ENCODE peak calls at places on chromosomes 16 and 17, in eight cellular contexts. T is transverse colon, K is endodermal cell, A is astrocyte of the spinal cord, Z is AG04449, W is upper lobe of right lung, V is mucosa of descending colon, Q is body of pancreas. L is an unnamed sample.

GRCh38 chr17:21302711-21303425 is 18.4 kb downstream of the MAP2K3 start:
- DNase-seq in T (no peak), K (no peak), A (no peak), Z (no peak), W (no peak), V (no peak), Q (peak; percentile 8), L (no peak)

GRCh38 chr17:38455288-38455915 is 27.1 kb downstream of the ARHGAP23 start:
- DNase-seq in T (no peak), K (peak; percentile 81), A (no peak), Z (no peak), W (no peak), V (no peak), Q (no peak), L (no peak)

GRCh38 chr16:27317738-27318398 is 4.1 kb downstream of the IL4R start:
- DNase-seq in T (no peak), K (no peak), A (no peak), Z (no peak), W (no peak), V (no peak), Q (no peak), L (no peak)

GRCh38 chr16:27721548-27722265 is 171.8 kb downstream of the KATNIP start:
- DNase-seq in T (peak; percentile 37), K (no peak), A (peak; percentile 55), Z (no peak), W (peak; percentile 57), V (peak; percentile 42), Q (peak; percentile 40), L (no peak)

GRCh38 chr16:67647111-67647651 is 2.2 kb downstream of the CARMIL2 start:
- DNase-seq in T (no peak), K (peak; percentile 62), A (no peak), Z (no peak), W (no peak), V (no peak), Q (no peak), L (no peak)

GRCh38 chr17:61402978-61403845 is 3.6 kb downstream of the TBX2 start:
- DNase-seq in T (no peak), K (peak; percentile 81), A (no peak), Z (no peak), W (peak; percentile 31), V (no peak), Q (no peak), L (no peak)

GRCh38 chr17:72774251-72774650 is 318.2 kb downstream of the SLC39A11 start:
- DNase-seq in T (no peak), K (no peak), A (no peak), Z (no peak), W (no peak), V (no peak), Q (no peak), L (no peak)

GRCh38 chr17:39219647-39220154 is 6.0 kb downstream of the STAC2 start:
- DNase-seq in T (no peak), K (peak; percentile 45), A (no peak), Z (no peak), W (no peak), V (no peak), Q (no peak), L (no peak)

GRCh38 chr16:24962747-24963146 is 52.4 kb downstream of the ARHGAP17 start:
- DNase-seq in T (no peak), K (no peak), A (no peak), Z (no peak), W (no peak), V (no peak), Q (no peak), L (no peak)

GRCh38 chr17:10077561-10078299 is 120.7 kb downstream of the GAS7 start:
- DNase-seq in T (no peak), K (no peak), A (no peak), Z (no peak), W (no peak), V (no peak), Q (no peak), L (no peak)

GRCh38 chr17:2202302-2202995 is 101.1 kb downstream of the SMG6 start:
- DNase-seq in T (no peak), K (no peak), A (no peak), Z (no peak), W (no peak), V (no peak), Q (peak; percentile 79), L (no peak)

GRCh38 chr17:32519769-32520701 is 33.2 kb downstream of the CDK5R1 start:
- DNase-seq in T (peak; percentile 38), K (peak; percentile 83), A (peak; percentile 18), Z (no peak), W (no peak), V (no peak), Q (peak; percentile 14), L (no peak)

GRCh38 chr17:9658593-9659211 is 13.4 kb downstream of the USP43 start:
- DNase-seq in T (peak; percentile 54), K (peak; percentile 7), A (peak; percentile 70), Z (no peak), W (no peak), V (peak; percentile 71), Q (no peak), L (no peak)

GRCh38 chr17:77959216-77959925 is 868 bp downstream of the TNRC6C start:
- DNase-seq in T (peak; percentile 21), K (peak; percentile 78), A (peak; percentile 8), Z (no peak), W (no peak), V (peak; percentile 34), Q (peak; percentile 46), L (no peak)

GRCh38 chr17:46851029-46851741 is at the start of gene WNT9B:
- DNase-seq in T (peak; percentile 75), K (peak; percentile 95), A (no peak), Z (no peak), W (no peak), V (peak; percentile 70), Q (peak; percentile 80), L (no peak)

GRCh38 chr16:66489385-66489784 is 60.5 kb downstream of the TK2 start:
- DNase-seq in T (no peak), K (no peak), A (no peak), Z (no peak), W (no peak), V (no peak), Q (no peak), L (no peak)

GRCh38 chr16:5017678-5017969 is 16.1 kb downstream of the NAGPA start:
- DNase-seq in T (no peak), K (no peak), A (no peak), Z (no peak), W (no peak), V (no peak), Q (no peak), L (no peak)

GRCh38 chr16:5015887-5016286 is 17.8 kb downstream of the NAGPA start:
- DNase-seq in T (no peak), K (no peak), A (no peak), Z (no peak), W (no peak), V (no peak), Q (no peak), L (no peak)

GRCh38 chr16:5016967-5017677 is 16.6 kb downstream of the NAGPA start:
- DNase-seq in T (no peak), K (no peak), A (no peak), Z (no peak), W (no peak), V (no peak), Q (no peak), L (no peak)

GRCh38 chr16:5012887-5013286 is 20.8 kb downstream of the NAGPA start:
- DNase-seq in T (no peak), K (no peak), A (no peak), Z (no peak), W (no peak), V (no peak), Q (no peak), L (no peak)

GRCh38 chr16:5015351-5015750 is 18.4 kb downstream of the NAGPA start:
- DNase-seq in T (no peak), K (no peak), A (no peak), Z (no peak), W (no peak), V (no peak), Q (no peak), L (no peak)
- TF ChIP-seq CTCF in T (no peak), K (no peak), A (no peak), Z (no peak), W (no peak), V (no peak), Q (no peak), L (no peak)

GRCh38 chr17:7854078-7854777 is 638 bp upstream of the TMEM88 start:
- DNase-seq in T (no peak), K (peak; percentile 68), A (no peak), Z (no peak), W (peak; percentile 61), V (no peak), Q (no peak), L (no peak)
- H3K4me3 ChIP-seq in T (no peak overlapping the region), K (peak overlapping the region; percentile 93), A (no peak overlapping the region), Z (no peak overlapping the region), W (peak overlapping the region; percentile 73), V (no peak overlapping the region), Q (no peak overlapping the region), L (peak overlapping the region; percentile 52)

DNA sequence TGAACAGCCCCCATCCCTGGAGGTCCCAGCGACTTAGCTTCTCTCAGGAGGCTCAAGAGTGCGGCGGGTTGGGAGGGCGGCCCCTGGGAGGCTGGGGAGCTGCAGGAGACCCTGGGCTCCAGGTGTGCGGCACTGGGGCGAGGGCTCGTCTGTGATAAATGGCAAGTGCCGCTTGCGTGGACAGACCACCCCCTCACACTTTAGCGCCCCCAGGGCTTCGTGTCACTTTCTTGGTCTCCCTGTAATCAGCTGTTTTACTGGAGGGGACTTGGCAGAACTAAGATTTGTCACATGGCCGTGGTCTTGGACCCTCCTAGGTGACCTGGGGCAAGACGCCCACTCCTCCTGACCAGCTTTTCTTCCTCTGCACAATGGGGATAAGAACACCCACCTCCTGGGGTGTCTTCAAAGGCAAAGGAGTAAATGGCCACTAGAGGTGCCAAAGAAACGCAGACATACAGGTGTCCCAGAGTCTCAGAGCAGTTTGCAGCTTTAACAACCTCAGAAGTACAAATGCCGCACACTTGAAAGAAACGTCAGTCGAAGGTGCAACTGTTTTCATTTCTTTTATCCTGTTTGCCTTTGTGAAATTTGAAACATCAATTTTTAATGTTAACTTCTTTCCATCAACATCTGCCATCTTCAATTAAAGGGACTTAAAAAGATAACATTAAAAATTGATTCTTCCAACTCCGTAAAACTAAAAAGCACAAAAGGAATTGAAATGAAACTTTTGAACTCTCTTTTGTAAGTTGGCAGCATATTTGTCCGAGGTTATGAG is 946 bp downstream of the OSGIN1 start:
- DNase-seq in T (no peak), K (peak; percentile 76), A (peak; percentile 35), Z (no peak), W (no peak), V (peak; percentile 65), Q (peak; percentile 36), L (no peak)
- TF ChIP-seq CTCF in T (peak; percentile 56), K (peak; percentile 79), A (peak; percentile 64), Z (peak; percentile 50), W (peak; percentile 41), V (peak; percentile 23), Q (peak; percentile 45), L (peak; percentile 69)

DNA sequence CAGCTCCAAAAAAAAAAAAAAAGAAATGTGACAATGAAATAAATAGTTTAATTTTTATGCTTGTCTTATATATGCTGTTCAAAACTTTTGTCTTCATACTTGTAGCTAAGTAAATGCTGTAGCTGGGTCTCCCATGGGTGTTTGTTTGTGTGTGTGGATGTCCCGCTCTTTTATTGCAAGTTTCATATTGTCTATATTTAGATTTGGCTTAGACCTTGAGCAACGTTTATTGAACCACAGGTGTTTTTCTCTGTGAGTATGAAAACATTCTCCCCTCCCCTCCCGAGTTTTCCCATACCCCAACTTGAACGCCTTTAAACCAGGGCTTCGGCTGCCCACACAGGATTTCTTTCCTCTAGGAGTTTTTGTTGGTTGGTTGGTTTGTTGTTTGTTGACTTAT is 45.2 kb downstream of the MFSD11 start:
- DNase-seq in T (no peak), K (no peak), A (no peak), Z (no peak), W (no peak), V (no peak), Q (no peak), L (no peak)
- H3K4me3 ChIP-seq in T (no peak overlapping the region), K (no peak overlapping the region), A (no peak overlapping the region), Z (no peak overlapping the region), W (no peak overlapping the region), V (no peak overlapping the region), Q (no peak overlapping the region), L (no peak overlapping the region)